ENCODE peak calls at places on chromosomes 2 and 18, in seven cellular contexts. One of them, this sample, is unnamed.

GRCh38 chr2:131425191-131426021 is 50.5 kb upstream of the TUBA3D start:
- DNase-seq in psoas muscle: no peak
- DNase-seq in upper lobe of left lung: no peak
- DNase-seq in dorsolateral prefrontal cortex: no peak
- DNase-seq in A549: no peak
- DNase-seq in heart left ventricle: no peak
- DNase-seq in thyroid gland: no peak
- DNase-seq in this sample: peak

GRCh38 chr2:20424300-20425290 is 22.3 kb upstream of the RHOB start:
- DNase-seq in dorsolateral prefrontal cortex: no peak
- DNase-seq in psoas muscle: peak
- DNase-seq in thyroid gland: peak
- DNase-seq in heart left ventricle: peak
- DNase-seq in upper lobe of left lung: peak
- DNase-seq in A549: no peak
- DNase-seq in this sample: no peak

GRCh38 chr2:1817256-1818127 is 73.2 kb upstream of the PXDN start:
- DNase-seq in thyroid gland: peak
- DNase-seq in psoas muscle: peak
- DNase-seq in upper lobe of left lung: peak
- DNase-seq in heart left ventricle: peak
- DNase-seq in A549: peak
- DNase-seq in dorsolateral prefrontal cortex: peak
- DNase-seq in this sample: peak

GRCh38 chr2:23801396-23801795 is 125.5 kb downstream of the ATAD2B start:
- DNase-seq in heart left ventricle: no peak
- DNase-seq in dorsolateral prefrontal cortex: no peak
- DNase-seq in thyroid gland: no peak
- DNase-seq in psoas muscle: no peak
- DNase-seq in upper lobe of left lung: no peak
- DNase-seq in A549: no peak
- DNase-seq in this sample: no peak

GRCh38 chr18:77305676-77306075 is 56.0 kb downstream of the GALR1 start:
- DNase-seq in A549: no peak
- DNase-seq in psoas muscle: no peak
- DNase-seq in thyroid gland: no peak
- DNase-seq in upper lobe of left lung: no peak
- DNase-seq in dorsolateral prefrontal cortex: no peak
- DNase-seq in heart left ventricle: no peak
- DNase-seq in this sample: no peak

GRCh38 chr18:68387246-68387645 is 327.7 kb downstream of the TMX3 start:
- DNase-seq in dorsolateral prefrontal cortex: no peak
- DNase-seq in upper lobe of left lung: no peak
- DNase-seq in psoas muscle: no peak
- DNase-seq in thyroid gland: no peak
- DNase-seq in heart left ventricle: no peak
- DNase-seq in A549: no peak
- DNase-seq in this sample: no peak

GRCh38 chr2:165070089-165070488 is 114.8 kb upstream of the SLC38A11 start:
- DNase-seq in dorsolateral prefrontal cortex: no peak
- DNase-seq in upper lobe of left lung: no peak
- DNase-seq in heart left ventricle: no peak
- DNase-seq in A549: no peak
- DNase-seq in thyroid gland: no peak
- DNase-seq in psoas muscle: no peak
- DNase-seq in this sample: peak

GRCh38 chr2:66578067-66578852 is 143.3 kb downstream of the MEIS1 start:
- DNase-seq in A549: no peak
- DNase-seq in dorsolateral prefrontal cortex: no peak
- DNase-seq in upper lobe of left lung: no peak
- DNase-seq in heart left ventricle: no peak
- DNase-seq in psoas muscle: peak
- DNase-seq in thyroid gland: no peak
- DNase-seq in this sample: peak

GRCh38 chr18:56709463-56709862 is 58.3 kb downstream of the WDR7 start:
- DNase-seq in dorsolateral prefrontal cortex: no peak
- DNase-seq in psoas muscle: no peak
- DNase-seq in A549: peak
- DNase-seq in upper lobe of left lung: no peak
- DNase-seq in thyroid gland: no peak
- DNase-seq in heart left ventricle: no peak
- DNase-seq in this sample: peak

GRCh38 chr2:207231106-207231860 is 65.5 kb upstream of the KLF7 start:
- DNase-seq in dorsolateral prefrontal cortex: no peak
- DNase-seq in upper lobe of left lung: no peak
- DNase-seq in A549: no peak
- DNase-seq in heart left ventricle: no peak
- DNase-seq in thyroid gland: no peak
- DNase-seq in psoas muscle: no peak
- DNase-seq in this sample: no peak

GRCh38 chr2:190213441-190214335 is 105.9 kb downstream of the HIBCH start:
- DNase-seq in heart left ventricle: peak
- DNase-seq in dorsolateral prefrontal cortex: no peak
- DNase-seq in thyroid gland: no peak
- DNase-seq in psoas muscle: no peak
- DNase-seq in upper lobe of left lung: no peak
- DNase-seq in A549: no peak
- DNase-seq in this sample: no peak

GRCh38 chr2:54691439-54692135 is 31.9 kb upstream of the EML6 start:
- DNase-seq in A549: no peak
- DNase-seq in heart left ventricle: no peak
- DNase-seq in thyroid gland: no peak
- DNase-seq in psoas muscle: no peak
- DNase-seq in dorsolateral prefrontal cortex: no peak
- DNase-seq in upper lobe of left lung: no peak
- DNase-seq in this sample: no peak

GRCh38 chr2:72948431-72948830 is 31.1 kb downstream of the EMX1 start:
- DNase-seq in psoas muscle: no peak
- DNase-seq in A549: no peak
- DNase-seq in thyroid gland: no peak
- DNase-seq in dorsolateral prefrontal cortex: no peak
- DNase-seq in upper lobe of left lung: no peak
- DNase-seq in heart left ventricle: no peak
- DNase-seq in this sample: no peak

GRCh38 chr2:120606280-120606679 is 129.4 kb upstream of the GLI2 start:
- DNase-seq in heart left ventricle: no peak
- DNase-seq in A549: no peak
- DNase-seq in upper lobe of left lung: no peak
- DNase-seq in psoas muscle: no peak
- DNase-seq in dorsolateral prefrontal cortex: no peak
- DNase-seq in thyroid gland: peak
- DNase-seq in this sample: no peak

GRCh38 chr18:37668971-37669747 is 103.6 kb upstream of the CELF4 start:
- DNase-seq in thyroid gland: no peak
- DNase-seq in heart left ventricle: no peak
- DNase-seq in A549: no peak
- DNase-seq in psoas muscle: no peak
- DNase-seq in upper lobe of left lung: peak
- DNase-seq in dorsolateral prefrontal cortex: no peak
- DNase-seq in this sample: peak

DNA sequence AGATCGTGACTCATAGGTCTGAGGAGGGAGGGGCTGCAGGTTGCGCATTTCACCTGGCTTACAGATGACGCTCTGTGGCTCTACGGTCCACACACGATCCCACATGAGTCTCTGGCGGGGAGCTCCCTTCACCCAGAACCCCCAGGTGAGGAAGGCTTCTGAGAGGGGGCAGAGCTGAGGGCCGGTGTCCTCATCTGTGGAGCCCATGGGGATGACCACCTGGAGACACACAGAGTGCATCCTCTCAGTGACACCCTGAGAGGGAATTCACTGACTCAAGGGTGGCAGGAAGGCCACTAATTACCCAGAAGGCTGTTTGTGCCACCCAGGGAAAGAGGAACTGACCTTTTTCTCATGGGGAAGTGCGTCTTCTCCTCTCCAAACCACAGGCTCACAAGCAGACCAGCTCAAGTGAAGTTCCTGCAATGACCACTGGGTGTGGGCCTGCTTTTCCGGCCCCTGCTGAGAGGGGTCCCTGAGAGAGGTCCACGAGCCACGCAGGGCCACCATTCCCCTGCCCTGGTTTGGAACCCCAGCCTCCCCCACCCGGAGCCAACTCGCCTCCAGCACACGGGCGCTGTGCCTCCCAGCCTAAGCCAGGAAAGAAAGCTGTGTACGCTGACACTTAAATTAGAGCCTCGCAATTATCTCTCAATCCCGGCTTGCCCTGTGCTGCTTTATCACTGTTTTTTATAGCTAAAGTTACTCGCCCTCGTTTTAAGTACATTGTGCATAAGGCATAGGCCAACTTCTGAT is 114.1 kb downstream of the BCL11A start:
- DNase-seq in A549: no peak
- DNase-seq in psoas muscle: no peak
- DNase-seq in upper lobe of left lung: peak
- DNase-seq in thyroid gland: no peak
- DNase-seq in heart left ventricle: peak
- DNase-seq in dorsolateral prefrontal cortex: no peak
- DNase-seq in this sample: peak
- TF ChIP-seq CTCF in A549: no peak
- TF ChIP-seq CTCF in psoas muscle: peak
- TF ChIP-seq CTCF in upper lobe of left lung: peak
- TF ChIP-seq CTCF in thyroid gland: no peak
- TF ChIP-seq CTCF in heart left ventricle: peak
- TF ChIP-seq CTCF in dorsolateral prefrontal cortex: peak
- TF ChIP-seq CTCF in this sample: peak

DNA sequence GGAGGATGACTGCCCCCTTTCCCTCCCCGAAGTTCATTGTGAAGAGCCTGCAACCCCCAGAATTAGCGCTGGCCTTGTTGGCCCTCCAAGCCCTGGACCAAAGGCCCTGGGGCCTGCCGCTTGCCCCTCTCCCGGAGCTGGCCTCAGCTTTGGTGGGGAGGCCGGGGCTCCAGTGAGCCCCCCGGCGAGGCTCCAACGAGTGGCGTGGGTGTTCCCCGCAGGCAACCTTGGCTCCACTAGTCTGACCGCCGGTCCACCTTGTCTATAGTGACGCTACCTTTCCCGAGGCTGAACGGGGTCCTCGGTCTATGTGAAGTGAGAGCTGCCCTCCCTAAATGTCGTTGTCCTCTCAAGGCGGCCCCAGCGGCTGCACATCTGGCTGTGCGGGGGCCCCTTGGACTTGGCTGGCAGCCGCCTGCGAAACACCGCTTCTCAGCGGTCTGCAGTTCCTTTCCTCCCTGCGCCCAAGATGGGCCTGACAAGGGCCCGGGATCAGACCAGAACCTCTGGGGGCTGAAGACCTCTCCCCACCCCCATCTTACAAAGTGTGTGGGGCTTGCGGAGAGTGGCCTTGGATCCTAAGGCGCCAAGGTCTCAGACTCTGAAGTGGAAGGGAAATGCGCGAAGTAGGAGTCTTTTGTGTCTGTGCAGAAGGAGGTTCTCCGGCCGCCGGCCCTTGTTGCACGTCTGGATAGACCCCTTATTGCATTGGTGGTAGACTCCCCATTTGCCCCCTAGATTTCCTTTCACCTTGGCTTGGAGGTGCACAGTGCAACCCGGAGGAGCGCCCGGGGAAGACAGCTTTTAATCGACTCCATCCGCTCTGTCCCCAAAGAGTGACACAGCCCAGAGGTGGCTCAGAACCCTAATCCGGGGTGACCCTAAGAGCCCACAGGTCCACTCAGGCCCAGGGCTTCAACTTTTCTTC is 3.9 kb upstream of the HOXD10 start:
- DNase-seq in upper lobe of left lung: no peak
- DNase-seq in dorsolateral prefrontal cortex: no peak
- DNase-seq in heart left ventricle: no peak
- DNase-seq in thyroid gland: no peak
- DNase-seq in psoas muscle: no peak
- DNase-seq in A549: no peak
- DNase-seq in this sample: peak
- H3K4me3 ChIP-seq in upper lobe of left lung: no peak
- H3K4me3 ChIP-seq in dorsolateral prefrontal cortex: no peak
- H3K4me3 ChIP-seq in heart left ventricle: no peak
- H3K4me3 ChIP-seq in thyroid gland: no peak
- H3K4me3 ChIP-seq in psoas muscle: no peak
- H3K4me3 ChIP-seq in A549: no peak
- H3K4me3 ChIP-seq in this sample: no peak

DNA sequence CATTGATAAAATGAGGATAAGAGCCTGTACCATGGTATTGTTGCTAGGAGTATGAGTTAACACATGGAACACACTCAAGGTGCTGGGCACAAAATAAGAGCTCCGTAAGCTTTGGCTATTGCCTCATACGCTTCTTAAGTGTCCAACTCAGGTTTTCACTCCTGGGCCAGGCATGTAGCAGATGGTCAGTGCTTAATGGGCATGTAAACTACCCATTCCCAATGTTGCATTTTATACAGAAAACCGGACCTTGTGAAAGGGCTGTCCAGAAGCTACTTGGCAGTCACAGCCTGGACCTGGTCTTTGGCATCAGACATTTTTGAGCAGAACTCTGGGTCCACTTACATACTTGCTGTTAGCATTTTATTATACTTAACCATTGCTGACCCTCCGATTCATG is 26.9 kb downstream of the MGAT5 start:
- DNase-seq in dorsolateral prefrontal cortex: no peak
- DNase-seq in upper lobe of left lung: no peak
- DNase-seq in thyroid gland: no peak
- DNase-seq in psoas muscle: no peak
- DNase-seq in heart left ventricle: no peak
- DNase-seq in A549: no peak
- DNase-seq in this sample: no peak
- H3K27ac ChIP-seq in dorsolateral prefrontal cortex: no peak
- H3K27ac ChIP-seq in upper lobe of left lung: no peak
- H3K27ac ChIP-seq in thyroid gland: no peak
- H3K27ac ChIP-seq in psoas muscle: no peak
- H3K27ac ChIP-seq in heart left ventricle: peak
- H3K27ac ChIP-seq in A549: no peak
- H3K27ac ChIP-seq in this sample: no peak

GRCh38 chr2:235537587-235537986 is 43.7 kb downstream of the AGAP1 start:
- DNase-seq in A549: no peak
- DNase-seq in thyroid gland: no peak
- DNase-seq in heart left ventricle: no peak
- DNase-seq in upper lobe of left lung: no peak
- DNase-seq in dorsolateral prefrontal cortex: no peak
- DNase-seq in psoas muscle: no peak
- DNase-seq in this sample: no peak
- TF ChIP-seq CTCF in A549: no peak
- TF ChIP-seq CTCF in thyroid gland: no peak
- TF ChIP-seq CTCF in heart left ventricle: no peak
- TF ChIP-seq CTCF in upper lobe of left lung: no peak
- TF ChIP-seq CTCF in dorsolateral prefrontal cortex: no peak
- TF ChIP-seq CTCF in psoas muscle: no peak
- TF ChIP-seq CTCF in this sample: no peak

This sample was measured in endodermal cell.